ENCODE peak calls at places on chromosomes 13 and 19, in nine cellular contexts. C, Y, H, E, L, R, S, Q and V are unnamed samples.

GRCh38 chr13:52738719-52739467 is 727 bp downstream of the CNMD start:
- ATAC-seq in L (peak), R (peak), E (peak), S (no peak), Q (peak), C (peak), Y (no peak), H (peak), V (no peak)

GRCh38 chr13:99067160-99067985 is 89.5 kb upstream of the DOCK9 start:
- ATAC-seq in S (peak), E (no peak), Q (no peak), R (no peak), L (peak), Y (no peak), C (no peak), H (no peak), V (peak)

GRCh38 chr13:44407891-44408290 is 34.3 kb downstream of the SERP2 start:
- ATAC-seq in Q (no peak), E (no peak), C (no peak), L (no peak), Y (no peak), R (no peak), S (no peak), H (no peak), V (no peak)

GRCh38 chr19:49793561-49793840 is 19.6 kb downstream of the FUZ start:
- ATAC-seq in S (peak), E (no peak), C (no peak), L (no peak), R (peak), Y (no peak), Q (no peak), H (peak), V (no peak)

GRCh38 chr19:3471954-3472655 is 8.2 kb downstream of the SMIM24 start:
- ATAC-seq in E (peak), R (no peak), S (no peak), L (peak), Y (no peak), H (peak), Q (peak), C (peak), V (no peak)

GRCh38 chr19:17441241-17442135 is 7.0 kb downstream of the TMEM221 start:
- ATAC-seq in H (peak), S (peak), Q (peak), E (peak), L (peak), Y (no peak), R (peak), C (peak), V (peak)

GRCh38 chr19:1417145-1417544 is 9.8 kb downstream of the DAZAP1 start:
- ATAC-seq in Y (no peak), Q (no peak), R (no peak), C (no peak), H (no peak), E (no peak), S (no peak), L (no peak), V (no peak)

GRCh38 chr13:76887070-76887563 is 912 bp upstream of the KCTD12 start:
- ATAC-seq in H (no peak), S (no peak), Q (no peak), R (no peak), L (no peak), C (no peak), Y (no peak), E (no peak), V (no peak)

GRCh38 chr13:41428155-41428554 is 29.2 kb upstream of the RGCC start:
- ATAC-seq in Y (peak), S (peak), H (peak), Q (peak), E (peak), R (peak), L (peak), C (no peak), V (no peak)

GRCh38 chr19:50050406-50051223 is 24.8 kb downstream of the ZNF473 start:
- ATAC-seq in Q (peak), Y (peak), H (peak), S (peak), C (peak), L (peak), E (peak), R (peak), V (peak)